ENCODE peak calls at places on chromosomes 13 and 19, in four cellular contexts. L, D, S and J are unnamed samples.
A peak's percentile ranks its signal among the peaks of the same experiment; 100 is the strongest.

GRCh38 chr13:106529415-106530208 is 5.8 kb downstream of the EFNB2 start:
- DNase-seq in L (no peak), D (no peak), S (no peak), J (no peak)

GRCh38 chr19:1941146-1942077 is at the start of gene CSNK1G2:
- DNase-seq in L (no peak), D (no peak), S (no peak), J (peak; percentile 70)

GRCh38 chr19:48510421-48511268 is 990 bp downstream of the LMTK3 start:
- DNase-seq in L (peak; percentile 72), D (no peak), S (peak; percentile 68), J (no peak)

GRCh38 chr13:114059428-114059827 is 73.0 kb downstream of the RASA3 start:
- DNase-seq in L (no peak), D (no peak), S (no peak), J (no peak)

GRCh38 chr13:33158830-33159229 is 126.7 kb downstream of the STARD13 start:
- DNase-seq in L (no peak), D (no peak), S (no peak), J (no peak)

GRCh38 chr13:110063490-110063889 is 243.5 kb downstream of the COL4A1 start:
- DNase-seq in L (peak; percentile 21), D (no peak), S (no peak), J (no peak)

GRCh38 chr13:99288069-99288468 is 19.1 kb downstream of the GPR183 start:
- DNase-seq in L (no peak), D (no peak), S (no peak), J (no peak)

GRCh38 chr13:112679381-112679780 is 10.5 kb upstream of the ATP11A start:
- DNase-seq in L (no peak), D (no peak), S (no peak), J (no peak)

GRCh38 chr13:51297556-51297955 is 41.9 kb upstream of the SERPINE3 start:
- DNase-seq in L (no peak), D (no peak), S (no peak), J (no peak)
- TF ChIP-seq CTCF in L (no peak), D (no peak), S (no peak), J (no peak)

DNA sequence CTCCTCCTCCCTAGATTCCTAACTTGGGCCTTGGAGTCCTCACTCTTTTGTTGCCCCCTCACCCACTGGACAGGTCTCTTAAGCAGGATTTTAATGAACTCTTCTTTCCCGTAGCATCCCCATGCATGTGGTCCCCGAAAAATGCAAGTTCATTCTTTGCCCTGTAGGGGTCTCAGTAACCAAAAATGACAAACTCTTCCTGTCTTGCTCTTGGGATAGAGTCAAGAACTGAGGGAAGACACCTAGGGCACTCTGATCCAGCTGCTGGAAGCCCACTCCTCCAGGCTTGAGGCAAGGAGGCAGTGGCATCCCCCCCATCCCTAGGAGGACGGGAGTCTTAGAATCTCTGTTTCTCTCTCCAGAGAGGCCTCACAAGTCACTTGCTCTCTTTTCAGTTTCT is 987.0 kb downstream of the DIAPH3 start:
- DNase-seq in L (no peak), D (no peak), S (no peak), J (no peak)
- TF ChIP-seq CTCF in L (no peak), D (no peak), S (peak; percentile 32), J (peak; percentile 50)

DNA sequence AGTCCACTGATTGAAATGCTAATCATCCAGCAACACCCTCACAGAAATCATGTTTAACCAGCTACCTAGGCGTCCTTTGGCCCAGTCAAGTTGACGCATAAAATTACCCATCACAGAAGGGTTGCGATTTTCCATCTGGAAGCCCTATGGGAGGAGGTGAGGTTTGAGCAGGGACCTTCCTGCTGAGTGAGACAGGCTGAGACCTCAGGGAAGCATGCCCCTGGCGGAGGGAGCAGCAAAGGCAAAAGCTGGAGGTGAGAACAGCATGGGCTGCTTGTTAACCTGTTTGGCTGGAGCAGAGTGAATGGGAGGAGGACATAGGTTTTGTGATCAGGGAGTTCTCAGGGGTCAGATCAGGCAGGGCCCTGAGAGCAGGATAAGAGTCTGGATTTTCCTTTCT is 7.3 kb downstream of the TTC9B start:
- DNase-seq in L (no peak), D (no peak), S (no peak), J (no peak)
- TF ChIP-seq CTCF in L (no peak), D (no peak), S (no peak), J (no peak)

DNA sequence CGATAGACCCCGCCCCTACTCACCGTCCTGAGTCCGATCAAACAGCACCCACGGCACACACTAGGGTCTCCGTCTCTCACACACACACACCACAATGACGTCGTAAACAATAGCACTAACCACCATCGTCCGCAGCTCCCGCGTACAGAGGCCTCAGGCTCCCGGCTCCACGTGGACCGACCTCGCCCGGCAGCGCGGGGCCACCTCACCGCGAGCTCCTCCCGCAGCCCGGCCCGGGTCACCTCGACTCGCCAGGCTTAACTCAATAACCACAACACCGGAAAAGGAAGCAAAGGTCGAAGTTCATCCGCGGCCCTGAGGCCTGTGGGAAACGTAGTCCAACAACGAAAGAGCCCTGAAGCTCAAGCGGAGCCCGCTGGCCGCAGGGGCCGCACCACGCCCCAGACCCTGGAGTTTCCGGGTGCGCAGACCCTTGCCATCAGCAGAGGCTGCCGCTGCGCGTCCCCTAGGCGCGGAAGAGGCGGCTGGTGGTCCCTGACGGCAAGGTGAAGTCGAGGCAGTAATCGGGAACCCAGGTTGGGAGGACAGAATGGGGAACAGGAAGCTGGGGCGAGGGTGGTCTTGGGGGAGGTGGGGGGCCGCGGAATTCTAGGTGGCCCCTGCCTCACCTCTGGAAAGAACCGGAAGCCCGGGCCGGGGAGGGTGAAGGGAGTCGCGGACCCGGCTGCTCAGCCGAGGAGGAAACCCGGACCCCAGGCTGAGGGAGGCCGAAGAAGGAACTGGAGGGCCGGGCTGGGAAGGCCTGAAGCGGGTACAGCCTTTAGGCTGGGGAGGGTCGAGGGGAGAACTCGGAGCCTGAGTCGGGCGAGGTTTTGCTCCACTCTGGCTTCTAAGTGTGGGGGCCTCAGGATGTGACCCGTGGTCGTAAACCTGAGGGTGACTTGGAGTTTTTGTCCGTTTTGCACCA is at the start of gene ZNF529:
- DNase-seq in L (peak; percentile 95), D (peak; percentile 92), S (peak; percentile 88), J (peak; percentile 93)
- TF ChIP-seq CTCF in L (no peak), D (no peak), S (peak; percentile 18), J (peak; percentile 28)

GRCh38 chr13:20492641-20493040 is 33.0 kb downstream of the CRYL1 start:
- DNase-seq in L (peak; percentile 62), D (no peak), S (peak; percentile 35), J (no peak)
- TF ChIP-seq CTCF in L (peak; percentile 40), D (peak; percentile 10), S (peak; percentile 57), J (peak; percentile 68)